ENCODE peak calls at places on chromosomes 13 and 19, in four cellular contexts. One of them, this sample, is unnamed.

GRCh38 chr13:84821261-84821660 is 939.0 kb upstream of the SLITRK1 start:
- DNase-seq in body of pancreas: no peak
- DNase-seq in CD8-positive, alpha-beta T cell: no peak
- DNase-seq in upper lobe of right lung: no peak
- DNase-seq in this sample: no peak

GRCh38 chr19:14301150-14301549 is 80.1 kb upstream of the ADGRE5 start:
- DNase-seq in body of pancreas: no peak
- DNase-seq in CD8-positive, alpha-beta T cell: no peak
- DNase-seq in upper lobe of right lung: no peak
- DNase-seq in this sample: no peak

GRCh38 chr13:20942938-20943518 is 40.5 kb upstream of the XPO4 start:
- DNase-seq in body of pancreas: no peak
- DNase-seq in CD8-positive, alpha-beta T cell: no peak
- DNase-seq in upper lobe of right lung: no peak
- DNase-seq in this sample: no peak

GRCh38 chr13:98393873-98394272 is 183.0 kb downstream of the STK24 start:
- DNase-seq in body of pancreas: no peak
- DNase-seq in CD8-positive, alpha-beta T cell: no peak
- DNase-seq in upper lobe of right lung: no peak
- DNase-seq in this sample: no peak

GRCh38 chr13:99421758-99422555 is 79.3 kb upstream of the TM9SF2 start:
- DNase-seq in body of pancreas: no peak
- DNase-seq in CD8-positive, alpha-beta T cell: no peak
- DNase-seq in upper lobe of right lung: peak
- DNase-seq in this sample: no peak

GRCh38 chr13:112238436-112238995 is 137.6 kb upstream of the SPACA7 start:
- DNase-seq in body of pancreas: no peak
- DNase-seq in CD8-positive, alpha-beta T cell: no peak
- DNase-seq in upper lobe of right lung: peak
- DNase-seq in this sample: no peak

GRCh38 chr13:36207672-36208071 is 6.7 kb downstream of the SOHLH2 start:
- DNase-seq in body of pancreas: no peak
- DNase-seq in CD8-positive, alpha-beta T cell: no peak
- DNase-seq in upper lobe of right lung: no peak
- DNase-seq in this sample: no peak

GRCh38 chr13:32164622-32165268 is 133.2 kb downstream of the FRY start:
- DNase-seq in body of pancreas: peak
- DNase-seq in CD8-positive, alpha-beta T cell: no peak
- DNase-seq in upper lobe of right lung: no peak
- DNase-seq in this sample: no peak

GRCh38 chr13:98476106-98476505 is 100.8 kb downstream of the STK24 start:
- DNase-seq in body of pancreas: no peak
- DNase-seq in CD8-positive, alpha-beta T cell: peak
- DNase-seq in upper lobe of right lung: no peak
- DNase-seq in this sample: no peak

GRCh38 chr13:100490692-100491091 is 97.9 kb downstream of the GGACT start:
- DNase-seq in body of pancreas: no peak
- DNase-seq in CD8-positive, alpha-beta T cell: no peak
- DNase-seq in upper lobe of right lung: no peak
- DNase-seq in this sample: no peak

GRCh38 chr19:46866407-46867132 is 5.8 kb downstream of the ARHGAP35 start:
- DNase-seq in body of pancreas: no peak
- DNase-seq in CD8-positive, alpha-beta T cell: no peak
- DNase-seq in upper lobe of right lung: no peak
- DNase-seq in this sample: no peak

GRCh38 chr13:30696278-30697176 is 38.8 kb upstream of the ALOX5AP start:
- DNase-seq in body of pancreas: no peak
- DNase-seq in CD8-positive, alpha-beta T cell: no peak
- DNase-seq in upper lobe of right lung: peak
- DNase-seq in this sample: no peak

GRCh38 chr19:52237771-52238400 is 31.5 kb upstream of the ZNF766 start:
- DNase-seq in body of pancreas: peak
- DNase-seq in CD8-positive, alpha-beta T cell: peak
- DNase-seq in upper lobe of right lung: no peak
- DNase-seq in this sample: peak

GRCh38 chr19:16400911-16401675 is 70.7 kb downstream of the EPS15L1 start:
- DNase-seq in body of pancreas: no peak
- DNase-seq in CD8-positive, alpha-beta T cell: no peak
- DNase-seq in upper lobe of right lung: no peak
- DNase-seq in this sample: no peak

GRCh38 chr19:1837625-1838105 is 10.6 kb downstream of the REXO1 start:
- DNase-seq in body of pancreas: peak
- DNase-seq in CD8-positive, alpha-beta T cell: no peak
- DNase-seq in upper lobe of right lung: no peak
- DNase-seq in this sample: no peak

GRCh38 chr13:75076476-75076875 is 405.5 kb downstream of the TBC1D4 start:
- DNase-seq in body of pancreas: no peak
- DNase-seq in CD8-positive, alpha-beta T cell: no peak
- DNase-seq in upper lobe of right lung: no peak
- DNase-seq in this sample: no peak

GRCh38 chr19:932647-933552 is 7.1 kb downstream of the ARID3A start:
- DNase-seq in body of pancreas: no peak
- DNase-seq in CD8-positive, alpha-beta T cell: no peak
- DNase-seq in upper lobe of right lung: peak
- DNase-seq in this sample: peak

GRCh38 chr19:53868091-53868891 is 608 bp downstream of the MYADM start:
- DNase-seq in body of pancreas: peak
- DNase-seq in CD8-positive, alpha-beta T cell: no peak
- DNase-seq in upper lobe of right lung: peak
- DNase-seq in this sample: no peak

GRCh38 chr13:110113284-110113764 is 193.6 kb downstream of the COL4A1 start:
- DNase-seq in body of pancreas: no peak
- DNase-seq in CD8-positive, alpha-beta T cell: no peak
- DNase-seq in upper lobe of right lung: no peak
- DNase-seq in this sample: no peak

GRCh38 chr13:110137677-110138008 is 169.3 kb downstream of the COL4A1 start:
- DNase-seq in body of pancreas: peak
- DNase-seq in CD8-positive, alpha-beta T cell: no peak
- DNase-seq in upper lobe of right lung: no peak
- DNase-seq in this sample: no peak

GRCh38 chr13:79456051-79456450 is 24.9 kb upstream of the NDFIP2 start:
- DNase-seq in body of pancreas: no peak
- DNase-seq in CD8-positive, alpha-beta T cell: no peak
- DNase-seq in upper lobe of right lung: no peak
- DNase-seq in this sample: no peak

GRCh38 chr13:24511019-24511823 is 1.4 kb downstream of the PARP4 start:
- DNase-seq in body of pancreas: no peak
- DNase-seq in CD8-positive, alpha-beta T cell: no peak
- DNase-seq in upper lobe of right lung: no peak
- DNase-seq in this sample: peak

GRCh38 chr13:48431431-48431830 is 18.5 kb upstream of the LPAR6 start:
- DNase-seq in body of pancreas: no peak
- DNase-seq in CD8-positive, alpha-beta T cell: no peak
- DNase-seq in upper lobe of right lung: no peak
- DNase-seq in this sample: no peak

GRCh38 chr19:13817615-13818371 is 22.6 kb downstream of the ZSWIM4 start:
- DNase-seq in body of pancreas: peak
- DNase-seq in CD8-positive, alpha-beta T cell: no peak
- DNase-seq in upper lobe of right lung: peak
- DNase-seq in this sample: no peak

GRCh38 chr19:57803265-57803593 is 11.5 kb downstream of the ZNF552 start:
- DNase-seq in body of pancreas: no peak
- DNase-seq in CD8-positive, alpha-beta T cell: no peak
- DNase-seq in upper lobe of right lung: no peak
- DNase-seq in this sample: no peak

GRCh38 chr19:45667620-45668341 is at the start of gene GIPR:
- DNase-seq in body of pancreas: peak
- DNase-seq in CD8-positive, alpha-beta T cell: no peak
- DNase-seq in upper lobe of right lung: peak
- DNase-seq in this sample: no peak

GRCh38 chr19:8387688-8388611 is 2.2 kb upstream of the RAB11B start:
- DNase-seq in body of pancreas: no peak
- DNase-seq in CD8-positive, alpha-beta T cell: no peak
- DNase-seq in upper lobe of right lung: no peak
- DNase-seq in this sample: no peak

GRCh38 chr19:48249502-48250014 is 6.2 kb downstream of the CARD8 start:
- DNase-seq in body of pancreas: no peak
- DNase-seq in CD8-positive, alpha-beta T cell: peak
- DNase-seq in upper lobe of right lung: peak
- DNase-seq in this sample: no peak

GRCh38 chr13:105920375-105920774 is 615.1 kb downstream of the EFNB2 start:
- DNase-seq in body of pancreas: no peak
- DNase-seq in CD8-positive, alpha-beta T cell: no peak
- DNase-seq in upper lobe of right lung: no peak
- DNase-seq in this sample: peak

GRCh38 chr13:105914637-105915036 is 620.8 kb downstream of the EFNB2 start:
- DNase-seq in body of pancreas: no peak
- DNase-seq in CD8-positive, alpha-beta T cell: no peak
- DNase-seq in upper lobe of right lung: no peak
- DNase-seq in this sample: peak

GRCh38 chr13:105915451-105915850 is 620.0 kb downstream of the EFNB2 start:
- DNase-seq in body of pancreas: no peak
- DNase-seq in CD8-positive, alpha-beta T cell: no peak
- DNase-seq in upper lobe of right lung: no peak
- DNase-seq in this sample: no peak

GRCh38 chr13:105921711-105922110 is 613.8 kb downstream of the EFNB2 start:
- DNase-seq in body of pancreas: no peak
- DNase-seq in CD8-positive, alpha-beta T cell: no peak
- DNase-seq in upper lobe of right lung: no peak
- DNase-seq in this sample: no peak

DNA sequence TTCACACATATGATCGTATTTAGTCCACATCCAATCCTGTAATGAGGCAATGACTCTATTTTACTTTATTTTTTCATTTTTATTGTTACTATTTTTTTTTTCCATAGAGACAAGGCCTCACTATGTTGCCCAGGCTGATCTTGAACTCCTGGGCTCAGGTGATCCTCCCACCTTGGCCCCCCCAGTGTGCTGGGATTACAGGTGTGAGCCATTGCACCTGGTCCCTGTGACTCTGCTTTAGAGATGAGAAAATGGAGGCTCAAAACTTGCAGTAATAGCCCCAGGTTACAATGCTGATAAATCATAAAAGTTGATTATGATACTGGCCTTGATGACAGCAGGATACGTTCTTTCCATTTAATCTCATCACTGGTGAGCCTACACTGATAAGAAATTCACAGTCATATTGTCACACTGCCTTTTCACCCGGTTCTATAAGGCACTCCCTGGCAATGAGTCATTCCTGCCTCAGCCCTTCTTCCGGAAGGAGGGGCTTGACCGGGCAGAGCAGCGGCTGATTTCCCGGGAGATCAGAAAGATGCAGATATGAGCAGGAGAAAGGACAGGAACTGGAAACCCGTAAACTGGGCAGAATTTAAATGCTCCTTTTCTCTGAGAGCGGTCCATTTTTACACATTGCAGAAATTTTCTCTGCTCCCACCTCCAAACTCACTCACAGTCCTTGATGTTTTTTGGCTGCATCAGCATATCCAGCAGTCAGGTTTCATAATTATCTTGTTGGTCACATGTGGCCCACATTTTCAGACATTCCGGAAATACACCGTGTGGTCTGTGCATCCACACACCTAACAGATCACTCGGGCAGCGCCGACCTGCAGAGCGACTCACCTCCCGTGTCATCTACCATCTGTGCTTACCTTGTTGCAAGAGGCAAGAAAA is 616.4 kb downstream of the EFNB2 start:
- DNase-seq in body of pancreas: no peak
- DNase-seq in CD8-positive, alpha-beta T cell: no peak
- DNase-seq in upper lobe of right lung: no peak
- DNase-seq in this sample: no peak
- H3K4me3 ChIP-seq in body of pancreas: no peak
- H3K4me3 ChIP-seq in CD8-positive, alpha-beta T cell: no peak
- H3K4me3 ChIP-seq in upper lobe of right lung: no peak
- H3K4me3 ChIP-seq in this sample: no peak

DNA sequence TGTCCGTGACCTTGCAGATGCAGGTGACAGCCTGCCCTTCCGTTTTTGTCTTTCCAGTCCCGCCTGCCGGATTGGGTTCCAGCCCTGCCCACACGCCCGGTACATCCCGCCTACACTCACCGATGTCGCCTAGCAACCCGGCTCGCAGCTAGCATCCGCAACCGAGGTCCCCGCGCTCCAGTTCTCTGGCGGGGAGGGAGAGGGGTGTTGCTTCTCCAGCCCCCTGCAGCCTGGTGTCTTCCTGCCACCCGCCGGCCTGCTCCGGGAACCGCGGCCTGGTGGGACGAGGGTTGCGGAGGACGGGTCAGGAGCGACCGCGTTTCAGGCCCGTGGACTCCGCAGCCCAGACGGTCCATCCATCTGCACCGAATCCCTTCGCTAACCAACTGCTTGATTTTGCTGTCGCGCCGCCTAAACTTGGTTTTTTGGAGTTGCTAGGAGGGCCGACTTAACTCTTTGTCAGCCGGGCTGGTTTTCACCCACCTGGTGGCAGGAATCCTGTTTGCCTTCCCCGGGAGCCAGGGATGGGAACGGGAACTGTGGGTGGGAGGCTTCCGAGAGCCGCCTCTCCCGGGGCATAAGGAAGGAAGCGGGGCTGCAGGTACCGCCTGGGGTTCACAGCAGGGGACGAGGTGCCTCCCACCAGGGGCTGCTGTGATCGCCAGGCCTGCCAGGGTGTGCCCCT is 15.4 kb upstream of the MATK start:
- DNase-seq in body of pancreas: no peak
- DNase-seq in CD8-positive, alpha-beta T cell: peak
- DNase-seq in upper lobe of right lung: no peak
- DNase-seq in this sample: no peak
- TF ChIP-seq CTCF in body of pancreas: no peak
- TF ChIP-seq CTCF in CD8-positive, alpha-beta T cell: no peak
- TF ChIP-seq CTCF in upper lobe of right lung: no peak
- TF ChIP-seq CTCF in this sample: peak

DNA sequence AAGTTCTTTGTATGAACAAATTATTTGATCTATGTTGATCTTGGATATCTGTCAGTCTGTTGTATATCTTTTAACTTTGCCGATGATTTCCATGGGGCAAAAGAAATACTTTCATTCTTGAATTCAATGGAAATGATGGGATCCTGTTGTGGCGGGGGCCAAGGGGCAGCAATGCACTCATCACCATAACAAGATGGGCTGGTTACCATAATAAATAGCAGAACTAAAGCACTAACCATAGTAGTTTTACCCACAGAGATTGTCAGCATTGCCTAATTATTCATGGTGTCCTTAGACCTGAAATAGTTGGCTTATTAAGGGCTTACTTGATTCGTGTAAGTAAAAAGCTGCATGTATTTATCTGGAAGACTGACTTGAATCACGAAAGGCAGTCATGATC is 309.6 kb downstream of the RFC3 start:
- DNase-seq in body of pancreas: no peak
- DNase-seq in CD8-positive, alpha-beta T cell: no peak
- DNase-seq in upper lobe of right lung: no peak
- DNase-seq in this sample: no peak
- H3K4me3 ChIP-seq in body of pancreas: no peak
- H3K4me3 ChIP-seq in CD8-positive, alpha-beta T cell: no peak
- H3K4me3 ChIP-seq in upper lobe of right lung: no peak
- H3K4me3 ChIP-seq in this sample: no peak

GRCh38 chr19:51108066-51108804 is at the start of gene CTU1:
- DNase-seq in body of pancreas: peak
- DNase-seq in CD8-positive, alpha-beta T cell: peak
- DNase-seq in upper lobe of right lung: peak
- DNase-seq in this sample: peak

GRCh38 chr19:51114087-51114714 is 6.0 kb upstream of the CTU1 start:
- DNase-seq in body of pancreas: no peak
- DNase-seq in CD8-positive, alpha-beta T cell: no peak
- DNase-seq in upper lobe of right lung: no peak
- DNase-seq in this sample: no peak

GRCh38 chr19:51108805-51109146 is 567 bp upstream of the CTU1 start:
- DNase-seq in body of pancreas: no peak
- DNase-seq in CD8-positive, alpha-beta T cell: no peak
- DNase-seq in upper lobe of right lung: no peak
- DNase-seq in this sample: no peak

GRCh38 chr19:51110666-51110971 is 2.4 kb upstream of the CTU1 start:
- DNase-seq in body of pancreas: no peak
- DNase-seq in CD8-positive, alpha-beta T cell: no peak
- DNase-seq in upper lobe of right lung: no peak
- DNase-seq in this sample: no peak

GRCh38 chr19:51111606-51112005 is 3.4 kb upstream of the CTU1 start:
- DNase-seq in body of pancreas: no peak
- DNase-seq in CD8-positive, alpha-beta T cell: no peak
- DNase-seq in upper lobe of right lung: no peak
- DNase-seq in this sample: no peak
- TF ChIP-seq CTCF in body of pancreas: no peak
- TF ChIP-seq CTCF in CD8-positive, alpha-beta T cell: no peak
- TF ChIP-seq CTCF in upper lobe of right lung: peak
- TF ChIP-seq CTCF in this sample: peak